ENCODE peak calls at places on chromosomes 7 and 10, in six cellular contexts. G is stomach; D is gastrocnemius medialis; P is CD8-positive, alpha-beta T cell; A is OCI-LY7; F is lower lobe of right lung. C is an unnamed sample.

GRCh38 chr7:78221961-78222751 is 423.6 kb downstream of the PHTF2 start:
- DNase-seq in G (no peak), D (no peak), P (no peak), A (peak; percentile 48), F (no peak), C (no peak)

GRCh38 chr10:75429159-75429827 is 2.1 kb upstream of the LRMDA start:
- DNase-seq in G (no peak), D (no peak), P (no peak), A (no peak), F (no peak), C (no peak)

GRCh38 chr10:86443069-86443468 is 76.5 kb upstream of the GRID1 start:
- DNase-seq in G (no peak), D (no peak), P (no peak), A (no peak), F (no peak), C (no peak)

GRCh38 chr10:119208553-119208940 is 1.2 kb downstream of the GRK5 start:
- DNase-seq in G (no peak), D (no peak), P (no peak), A (peak; percentile 30), F (no peak), C (no peak)

GRCh38 chr7:157885140-157885539 is 548.3 kb downstream of the DNAJB6 start:
- DNase-seq in G (no peak), D (no peak), P (no peak), A (no peak), F (no peak), C (no peak)

GRCh38 chr10:15262036-15262713 is 93.7 kb upstream of the NMT2 start:
- DNase-seq in G (no peak), D (no peak), P (no peak), A (no peak), F (no peak), C (no peak)

GRCh38 chr7:106756884-106757283 is 95.9 kb upstream of the CCDC71L start:
- DNase-seq in G (no peak), D (no peak), P (no peak), A (no peak), F (no peak), C (no peak)

GRCh38 chr10:85603167-85603940 is 763.2 kb downstream of the GRID1 start:
- DNase-seq in G (no peak), D (no peak), P (peak; percentile 38), A (no peak), F (no peak), C (no peak)

GRCh38 chr7:73521636-73522080 is 435 bp downstream of the BAZ1B start:
- DNase-seq in G (peak; percentile 61), D (no peak), P (peak; percentile 22), A (peak; percentile 75), F (no peak), C (peak; percentile 23)

GRCh38 chr10:28470873-28471704 is 61.8 kb upstream of the WAC start:
- DNase-seq in G (no peak), D (no peak), P (no peak), A (no peak), F (no peak), C (no peak)

GRCh38 chr10:124142296-124142853 is 49.0 kb upstream of the CHST15 start:
- DNase-seq in G (no peak), D (no peak), P (no peak), A (no peak), F (no peak), C (no peak)
- H3K27ac ChIP-seq in G (no peak overlapping the region), D (no peak overlapping the region), P (no peak overlapping the region), A (peak overlapping the region; percentile 80), F (no peak overlapping the region), C (no peak overlapping the region)

DNA sequence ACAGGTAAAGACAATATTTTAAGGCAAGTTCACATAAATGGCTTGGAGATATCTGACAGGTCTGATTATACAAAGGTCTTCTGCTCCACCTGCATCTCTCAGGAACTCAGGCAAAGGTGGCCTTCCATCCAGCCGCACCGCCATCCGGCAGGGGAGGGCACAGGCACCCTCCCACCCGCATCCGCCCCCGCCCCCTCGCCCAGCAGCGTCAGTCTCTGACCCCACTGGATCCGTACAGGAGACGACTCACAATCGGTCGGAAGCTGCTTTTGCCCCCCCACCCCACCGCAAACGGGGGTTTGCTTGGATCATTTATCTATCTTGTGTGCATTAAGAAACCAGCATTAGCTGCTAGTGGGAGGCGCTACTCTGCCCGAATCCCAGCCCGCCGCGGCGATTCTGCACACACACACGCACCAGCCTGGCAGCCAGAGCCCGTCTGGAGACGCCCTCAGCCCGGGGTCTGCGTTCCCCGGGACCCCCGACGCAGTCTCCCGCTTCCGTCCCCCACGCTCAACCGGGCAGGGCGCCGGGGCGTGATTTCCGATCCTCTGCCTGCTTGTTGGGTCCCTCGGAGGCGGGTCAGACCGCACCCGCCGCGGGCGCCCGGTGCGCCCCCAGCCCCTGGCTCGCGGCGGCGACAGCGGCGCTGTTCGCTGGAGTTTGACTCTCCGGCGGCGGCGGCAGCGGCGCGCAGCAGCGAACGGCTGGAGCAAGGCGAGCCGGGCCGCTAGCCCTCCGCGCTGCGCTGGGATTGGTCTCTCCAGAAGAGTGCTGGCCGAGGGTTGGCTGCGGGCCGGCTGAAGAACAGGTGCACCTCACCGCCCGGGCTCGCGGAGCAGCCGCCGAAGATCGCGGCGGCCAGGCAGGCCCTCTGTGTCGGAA is 820 bp upstream of the NRG3 start:
- DNase-seq in G (peak; percentile 60), D (no peak), P (no peak), A (no peak), F (peak; percentile 83), C (peak; percentile 24)
- H3K4me3 ChIP-seq in G (peak overlapping the region; percentile 46), D (no peak overlapping the region), P (no peak overlapping the region), A (no peak overlapping the region), F (peak overlapping the region; percentile 52), C (peak overlapping the region; percentile 36)

DNA sequence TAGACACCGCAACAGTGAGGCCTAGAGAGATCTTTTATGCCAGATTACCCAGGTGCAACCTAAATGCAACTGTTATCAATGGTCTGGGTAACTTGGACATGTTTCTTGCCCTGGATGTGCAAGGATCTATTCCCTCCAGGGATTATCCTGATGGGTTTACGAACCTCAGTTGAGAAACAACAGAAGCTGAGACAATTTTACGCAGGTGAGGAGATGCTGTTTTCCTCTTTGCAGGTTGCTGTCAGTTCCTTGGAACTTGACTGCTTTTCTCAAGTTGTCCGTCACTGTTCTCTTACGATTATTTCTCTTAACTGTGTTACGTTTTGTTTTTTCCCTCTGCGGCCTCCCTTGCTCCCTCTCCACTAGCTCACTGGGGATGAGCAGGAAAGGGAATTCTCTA is 1.4 kb downstream of the PURB start:
- DNase-seq in G (no peak), D (no peak), P (no peak), A (no peak), F (no peak), C (no peak)
- H3K27ac ChIP-seq in G (peak overlapping the region; percentile 98), D (peak overlapping the region; percentile 96), P (no peak overlapping the region), A (no peak overlapping the region), F (peak overlapping the region; percentile 98), C (peak overlapping the region; percentile 97)

GRCh38 chr7:149713731-149714068 is 59.7 kb downstream of the ZNF467 start:
- DNase-seq in G (no peak), D (no peak), P (no peak), A (no peak), F (no peak), C (no peak)
- H3K4me3 ChIP-seq in G (peak overlapping the region; percentile 81), D (peak overlapping the region; percentile 71), P (peak overlapping the region; percentile 65), A (no peak overlapping the region), F (peak overlapping the region; percentile 83), C (peak overlapping the region; percentile 67)

GRCh38 chr7:47498229-47499056 is 83.5 kb downstream of the TNS3 start:
- DNase-seq in G (no peak), D (no peak), P (no peak), A (peak; percentile 37), F (no peak), C (no peak)
- H3K27ac ChIP-seq in G (peak overlapping the region; percentile 48), D (no peak overlapping the region), P (no peak overlapping the region), A (peak overlapping the region; percentile 86), F (peak overlapping the region; percentile 34), C (no peak overlapping the region)